ENCODE peak calls at places on chromosome 9, in seven cellular contexts. One of them, this sample, is unnamed.

GRCh38 chr9:93108301-93109041 is 12.5 kb downstream of the CARD19 start:
- DNase-seq in activated CD8-positive, alpha-beta memory T cell treated with anti-CD3 and anti-CD28 coated beads for 48 hours: no peak
- DNase-seq in aorta: peak; percentile 75
- DNase-seq in GM12878: no peak
- DNase-seq in amygdala: no peak
- DNase-seq in tibial artery: peak; percentile 20
- DNase-seq in activated T-helper 1 cell treated with Interleukin-2 at 50 U/mL for 16 hours: no peak
- DNase-seq in this sample: peak; percentile 51

GRCh38 chr9:14993891-14994554 is 83.8 kb upstream of the FREM1 start:
- DNase-seq in activated CD8-positive, alpha-beta memory T cell treated with anti-CD3 and anti-CD28 coated beads for 48 hours: no peak
- DNase-seq in aorta: no peak
- DNase-seq in GM12878: no peak
- DNase-seq in amygdala: no peak
- DNase-seq in tibial artery: no peak
- DNase-seq in activated T-helper 1 cell treated with Interleukin-2 at 50 U/mL for 16 hours: no peak
- DNase-seq in this sample: no peak

GRCh38 chr9:129822825-129823162 is 1.1 kb downstream of the TOR1A start:
- DNase-seq in activated CD8-positive, alpha-beta memory T cell treated with anti-CD3 and anti-CD28 coated beads for 48 hours: no peak
- DNase-seq in aorta: no peak
- DNase-seq in GM12878: no peak
- DNase-seq in amygdala: no peak
- DNase-seq in tibial artery: no peak
- DNase-seq in activated T-helper 1 cell treated with Interleukin-2 at 50 U/mL for 16 hours: no peak
- DNase-seq in this sample: no peak

GRCh38 chr9:127931092-127931881 is 710 bp upstream of the PIP5KL1 start:
- DNase-seq in activated CD8-positive, alpha-beta memory T cell treated with anti-CD3 and anti-CD28 coated beads for 48 hours: no peak
- DNase-seq in aorta: no peak
- DNase-seq in GM12878: no peak
- DNase-seq in amygdala: no peak
- DNase-seq in tibial artery: no peak
- DNase-seq in activated T-helper 1 cell treated with Interleukin-2 at 50 U/mL for 16 hours: no peak
- DNase-seq in this sample: no peak

GRCh38 chr9:92481029-92481633 is 1.2 kb downstream of the ASPN start:
- DNase-seq in activated CD8-positive, alpha-beta memory T cell treated with anti-CD3 and anti-CD28 coated beads for 48 hours: no peak
- DNase-seq in aorta: no peak
- DNase-seq in GM12878: no peak
- DNase-seq in amygdala: no peak
- DNase-seq in tibial artery: no peak
- DNase-seq in activated T-helper 1 cell treated with Interleukin-2 at 50 U/mL for 16 hours: no peak
- DNase-seq in this sample: no peak

GRCh38 chr9:86706391-86706790 is 240.9 kb downstream of the GAS1 start:
- DNase-seq in activated CD8-positive, alpha-beta memory T cell treated with anti-CD3 and anti-CD28 coated beads for 48 hours: no peak
- DNase-seq in aorta: no peak
- DNase-seq in GM12878: no peak
- DNase-seq in amygdala: no peak
- DNase-seq in tibial artery: no peak
- DNase-seq in activated T-helper 1 cell treated with Interleukin-2 at 50 U/mL for 16 hours: no peak
- DNase-seq in this sample: no peak

GRCh38 chr9:133821606-133822438 is 83.7 kb upstream of the SARDH start:
- DNase-seq in activated CD8-positive, alpha-beta memory T cell treated with anti-CD3 and anti-CD28 coated beads for 48 hours: no peak
- DNase-seq in aorta: no peak
- DNase-seq in GM12878: no peak
- DNase-seq in amygdala: no peak
- DNase-seq in tibial artery: no peak
- DNase-seq in activated T-helper 1 cell treated with Interleukin-2 at 50 U/mL for 16 hours: no peak
- DNase-seq in this sample: no peak

GRCh38 chr9:121206516-121207370 is 5.1 kb upstream of the RAB14 start:
- DNase-seq in activated CD8-positive, alpha-beta memory T cell treated with anti-CD3 and anti-CD28 coated beads for 48 hours: no peak
- DNase-seq in aorta: no peak
- DNase-seq in GM12878: no peak
- DNase-seq in amygdala: no peak
- DNase-seq in tibial artery: no peak
- DNase-seq in activated T-helper 1 cell treated with Interleukin-2 at 50 U/mL for 16 hours: no peak
- DNase-seq in this sample: no peak

GRCh38 chr9:33024126-33024965 is 727 bp upstream of the DNAJA1 start:
- DNase-seq in activated CD8-positive, alpha-beta memory T cell treated with anti-CD3 and anti-CD28 coated beads for 48 hours: no peak
- DNase-seq in aorta: no peak
- DNase-seq in GM12878: no peak
- DNase-seq in amygdala: no peak
- DNase-seq in tibial artery: no peak
- DNase-seq in activated T-helper 1 cell treated with Interleukin-2 at 50 U/mL for 16 hours: no peak
- DNase-seq in this sample: no peak

GRCh38 chr9:134323741-134324358 is 2.4 kb upstream of the RXRA start:
- DNase-seq in activated CD8-positive, alpha-beta memory T cell treated with anti-CD3 and anti-CD28 coated beads for 48 hours: no peak
- DNase-seq in aorta: peak; percentile 88
- DNase-seq in GM12878: no peak
- DNase-seq in amygdala: peak; percentile 56
- DNase-seq in tibial artery: peak; percentile 75
- DNase-seq in activated T-helper 1 cell treated with Interleukin-2 at 50 U/mL for 16 hours: no peak
- DNase-seq in this sample: peak; percentile 61

GRCh38 chr9:69181908-69182353 is 7.9 kb downstream of the TJP2 start:
- DNase-seq in activated CD8-positive, alpha-beta memory T cell treated with anti-CD3 and anti-CD28 coated beads for 48 hours: no peak
- DNase-seq in aorta: no peak
- DNase-seq in GM12878: no peak
- DNase-seq in amygdala: no peak
- DNase-seq in tibial artery: no peak
- DNase-seq in activated T-helper 1 cell treated with Interleukin-2 at 50 U/mL for 16 hours: no peak
- DNase-seq in this sample: no peak

GRCh38 chr9:86275962-86276361 is 6.4 kb downstream of the ISCA1 start:
- DNase-seq in activated CD8-positive, alpha-beta memory T cell treated with anti-CD3 and anti-CD28 coated beads for 48 hours: no peak
- DNase-seq in aorta: no peak
- DNase-seq in GM12878: no peak
- DNase-seq in amygdala: no peak
- DNase-seq in tibial artery: no peak
- DNase-seq in activated T-helper 1 cell treated with Interleukin-2 at 50 U/mL for 16 hours: no peak
- DNase-seq in this sample: no peak

GRCh38 chr9:135857371-135857786 is 50.0 kb downstream of the CAMSAP1 start:
- DNase-seq in activated CD8-positive, alpha-beta memory T cell treated with anti-CD3 and anti-CD28 coated beads for 48 hours: no peak
- DNase-seq in aorta: no peak
- DNase-seq in GM12878: no peak
- DNase-seq in amygdala: no peak
- DNase-seq in tibial artery: no peak
- DNase-seq in activated T-helper 1 cell treated with Interleukin-2 at 50 U/mL for 16 hours: no peak
- DNase-seq in this sample: no peak

GRCh38 chr9:119289740-119290139 is 79.5 kb downstream of the BRINP1 start:
- DNase-seq in activated CD8-positive, alpha-beta memory T cell treated with anti-CD3 and anti-CD28 coated beads for 48 hours: no peak
- DNase-seq in aorta: no peak
- DNase-seq in GM12878: no peak
- DNase-seq in amygdala: no peak
- DNase-seq in tibial artery: peak; percentile 67
- DNase-seq in activated T-helper 1 cell treated with Interleukin-2 at 50 U/mL for 16 hours: no peak
- DNase-seq in this sample: no peak

GRCh38 chr9:88716636-88717035 is 181.7 kb downstream of the NXNL2 start:
- DNase-seq in activated CD8-positive, alpha-beta memory T cell treated with anti-CD3 and anti-CD28 coated beads for 48 hours: no peak
- DNase-seq in aorta: no peak
- DNase-seq in GM12878: no peak
- DNase-seq in amygdala: no peak
- DNase-seq in tibial artery: no peak
- DNase-seq in activated T-helper 1 cell treated with Interleukin-2 at 50 U/mL for 16 hours: no peak
- DNase-seq in this sample: no peak

GRCh38 chr9:79700607-79701330 is 129.0 kb downstream of the TLE4 start:
- DNase-seq in activated CD8-positive, alpha-beta memory T cell treated with anti-CD3 and anti-CD28 coated beads for 48 hours: no peak
- DNase-seq in aorta: no peak
- DNase-seq in GM12878: no peak
- DNase-seq in amygdala: no peak
- DNase-seq in tibial artery: no peak
- DNase-seq in activated T-helper 1 cell treated with Interleukin-2 at 50 U/mL for 16 hours: no peak
- DNase-seq in this sample: no peak

GRCh38 chr9:72895122-72895521 is 57.7 kb downstream of the ALDH1A1 start:
- DNase-seq in activated CD8-positive, alpha-beta memory T cell treated with anti-CD3 and anti-CD28 coated beads for 48 hours: no peak
- DNase-seq in aorta: no peak
- DNase-seq in GM12878: no peak
- DNase-seq in amygdala: no peak
- DNase-seq in tibial artery: no peak
- DNase-seq in activated T-helper 1 cell treated with Interleukin-2 at 50 U/mL for 16 hours: no peak
- DNase-seq in this sample: no peak

GRCh38 chr9:122111413-122112085 is 18.4 kb upstream of the TTLL11 start:
- DNase-seq in activated CD8-positive, alpha-beta memory T cell treated with anti-CD3 and anti-CD28 coated beads for 48 hours: no peak
- DNase-seq in aorta: peak; percentile 63
- DNase-seq in GM12878: no peak
- DNase-seq in amygdala: no peak
- DNase-seq in tibial artery: no peak
- DNase-seq in activated T-helper 1 cell treated with Interleukin-2 at 50 U/mL for 16 hours: no peak
- DNase-seq in this sample: no peak